ENCODE peak calls at places on chromosome 19, in seven cellular contexts. One of them, this sample, is unnamed. For H4K20me1, the result is how much of the 10 kb centered on the place peaks cover.

GRCh38 chr19:34844254-34844653 is 71.2 kb upstream of the ZNF599 start:
- DNase-seq in DND-41: no peak
- DNase-seq in H9: no peak
- DNase-seq in HCT116: no peak
- DNase-seq in SK-N-SH: no peak
- DNase-seq in IMR-90: no peak
- DNase-seq in fibroblast of lung: no peak
- DNase-seq in this sample: no peak

GRCh38 chr19:34994643-34995471 is 5.3 kb upstream of the GRAMD1A start:
- DNase-seq in DND-41: no peak
- DNase-seq in H9: no peak
- DNase-seq in HCT116: no peak
- DNase-seq in SK-N-SH: no peak
- DNase-seq in IMR-90: no peak
- DNase-seq in fibroblast of lung: no peak
- DNase-seq in this sample: no peak

GRCh38 chr19:1252818-1253513 is 4.6 kb downstream of the MIDN start:
- DNase-seq in DND-41: peak
- DNase-seq in H9: no peak
- DNase-seq in HCT116: no peak
- DNase-seq in SK-N-SH: peak
- DNase-seq in IMR-90: peak
- DNase-seq in fibroblast of lung: peak
- DNase-seq in this sample: peak

GRCh38 chr19:35755550-35756371 is 1.1 kb downstream of the HSPB6 start:
- DNase-seq in DND-41: no peak
- DNase-seq in H9: peak
- DNase-seq in HCT116: no peak
- DNase-seq in SK-N-SH: no peak
- DNase-seq in IMR-90: peak
- DNase-seq in fibroblast of lung: no peak
- DNase-seq in this sample: no peak

GRCh38 chr19:33175156-33175782 is 18.9 kb upstream of the LRP3 start:
- DNase-seq in DND-41: no peak
- DNase-seq in H9: no peak
- DNase-seq in HCT116: no peak
- DNase-seq in SK-N-SH: no peak
- DNase-seq in IMR-90: no peak
- DNase-seq in fibroblast of lung: no peak
- DNase-seq in this sample: no peak

GRCh38 chr19:45455707-45456499 is 11.9 kb upstream of the FOSB start:
- DNase-seq in DND-41: no peak
- DNase-seq in H9: peak
- DNase-seq in HCT116: peak
- DNase-seq in SK-N-SH: peak
- DNase-seq in IMR-90: peak
- DNase-seq in fibroblast of lung: peak
- DNase-seq in this sample: no peak

GRCh38 chr19:1169921-1170885 is 3.9 kb downstream of the SBNO2 start:
- DNase-seq in DND-41: no peak
- DNase-seq in H9: no peak
- DNase-seq in HCT116: no peak
- DNase-seq in SK-N-SH: peak
- DNase-seq in IMR-90: peak
- DNase-seq in fibroblast of lung: peak
- DNase-seq in this sample: no peak

GRCh38 chr19:41951686-41952172 is 7.4 kb downstream of the RABAC1 start:
- DNase-seq in DND-41: peak
- DNase-seq in H9: peak
- DNase-seq in HCT116: peak
- DNase-seq in SK-N-SH: peak
- DNase-seq in IMR-90: peak
- DNase-seq in fibroblast of lung: peak
- DNase-seq in this sample: peak

GRCh38 chr19:46271488-46272197 is 25.2 kb upstream of the HIF3A start:
- DNase-seq in DND-41: no peak
- DNase-seq in H9: no peak
- DNase-seq in HCT116: no peak
- DNase-seq in SK-N-SH: no peak
- DNase-seq in IMR-90: peak
- DNase-seq in fibroblast of lung: peak
- DNase-seq in this sample: no peak

GRCh38 chr19:27794444-27795042 is 1418.4 kb downstream of the UQCRFS1 start:
- DNase-seq in DND-41: peak
- DNase-seq in H9: peak
- DNase-seq in HCT116: no peak
- DNase-seq in SK-N-SH: no peak
- DNase-seq in IMR-90: peak
- DNase-seq in fibroblast of lung: peak
- DNase-seq in this sample: peak

GRCh38 chr19:13425151-13425550 is 81.1 kb downstream of the CACNA1A start:
- DNase-seq in DND-41: no peak
- DNase-seq in H9: no peak
- DNase-seq in HCT116: no peak
- DNase-seq in SK-N-SH: no peak
- DNase-seq in IMR-90: no peak
- DNase-seq in fibroblast of lung: no peak
- DNase-seq in this sample: no peak

GRCh38 chr19:50553134-50553703 is 15.0 kb downstream of the LRRC4B start:
- DNase-seq in DND-41: no peak
- DNase-seq in H9: no peak
- DNase-seq in HCT116: no peak
- DNase-seq in SK-N-SH: no peak
- DNase-seq in IMR-90: no peak
- DNase-seq in fibroblast of lung: no peak
- DNase-seq in this sample: no peak

GRCh38 chr19:49968279-49968922 is 7.4 kb upstream of the SIGLEC11 start:
- DNase-seq in DND-41: no peak
- DNase-seq in H9: no peak
- DNase-seq in HCT116: no peak
- DNase-seq in SK-N-SH: no peak
- DNase-seq in IMR-90: no peak
- DNase-seq in fibroblast of lung: no peak
- DNase-seq in this sample: no peak

GRCh38 chr19:40433391-40434216 is 7.8 kb upstream of the SERTAD1 start:
- DNase-seq in DND-41: peak
- DNase-seq in H9: peak
- DNase-seq in HCT116: no peak
- DNase-seq in SK-N-SH: peak
- DNase-seq in IMR-90: peak
- DNase-seq in fibroblast of lung: peak
- DNase-seq in this sample: peak

GRCh38 chr19:35702223-35703012 is 1.9 kb upstream of the ZBTB32 start:
- DNase-seq in DND-41: peak
- DNase-seq in H9: peak
- DNase-seq in HCT116: peak
- DNase-seq in SK-N-SH: peak
- DNase-seq in IMR-90: peak
- DNase-seq in fibroblast of lung: peak
- DNase-seq in this sample: peak

GRCh38 chr19:3984908-3985642 is at the start of gene EEF2:
- DNase-seq in DND-41: peak
- DNase-seq in H9: peak
- DNase-seq in HCT116: peak
- DNase-seq in SK-N-SH: peak
- DNase-seq in IMR-90: peak
- DNase-seq in fibroblast of lung: peak
- DNase-seq in this sample: peak

GRCh38 chr19:6476896-6477431 is 4.6 kb downstream of the DENND1C start:
- DNase-seq in DND-41: no peak
- DNase-seq in H9: no peak
- DNase-seq in HCT116: no peak
- DNase-seq in SK-N-SH: no peak
- DNase-seq in IMR-90: no peak
- DNase-seq in fibroblast of lung: no peak
- DNase-seq in this sample: no peak
- H2AFZ ChIP-seq in DND-41: no peak
- H2AFZ ChIP-seq in H9: no peak
- H2AFZ ChIP-seq in HCT116: no peak
- H2AFZ ChIP-seq in SK-N-SH: no peak
- H2AFZ ChIP-seq in IMR-90: peak
- H2AFZ ChIP-seq in fibroblast of lung: no peak
- H2AFZ ChIP-seq in this sample: no peak

GRCh38 chr19:18665771-18666202 is 17.7 kb upstream of the CRTC1 start:
- DNase-seq in DND-41: no peak
- DNase-seq in H9: no peak
- DNase-seq in HCT116: no peak
- DNase-seq in SK-N-SH: no peak
- DNase-seq in IMR-90: no peak
- DNase-seq in fibroblast of lung: no peak
- DNase-seq in this sample: peak

GRCh38 chr19:18667531-18668251 is 15.8 kb upstream of the CRTC1 start:
- DNase-seq in DND-41: no peak
- DNase-seq in H9: no peak
- DNase-seq in HCT116: no peak
- DNase-seq in SK-N-SH: no peak
- DNase-seq in IMR-90: no peak
- DNase-seq in fibroblast of lung: no peak
- DNase-seq in this sample: no peak

GRCh38 chr19:18666784-18667183 is 16.7 kb upstream of the CRTC1 start:
- DNase-seq in DND-41: no peak
- DNase-seq in H9: no peak
- DNase-seq in HCT116: no peak
- DNase-seq in SK-N-SH: no peak
- DNase-seq in IMR-90: no peak
- DNase-seq in fibroblast of lung: no peak
- DNase-seq in this sample: no peak

GRCh38 chr19:18668252-18668631 is 15.2 kb upstream of the CRTC1 start:
- DNase-seq in DND-41: no peak
- DNase-seq in H9: no peak
- DNase-seq in HCT116: no peak
- DNase-seq in SK-N-SH: no peak
- DNase-seq in IMR-90: no peak
- DNase-seq in fibroblast of lung: no peak
- DNase-seq in this sample: no peak

GRCh38 chr19:18666304-18666703 is 17.2 kb upstream of the CRTC1 start:
- DNase-seq in DND-41: no peak
- DNase-seq in H9: no peak
- DNase-seq in HCT116: no peak
- DNase-seq in SK-N-SH: no peak
- DNase-seq in IMR-90: no peak
- DNase-seq in fibroblast of lung: no peak
- DNase-seq in this sample: no peak
- H3K9ac ChIP-seq in DND-41: no peak
- H3K9ac ChIP-seq in H9: no peak
- H3K9ac ChIP-seq in HCT116: no peak
- H3K9ac ChIP-seq in SK-N-SH: no peak
- H3K9ac ChIP-seq in IMR-90: no peak
- H3K9ac ChIP-seq in fibroblast of lung: no peak
- H3K9ac ChIP-seq in this sample: peak

GRCh38 chr19:31553112-31553843 is 204.0 kb upstream of the TSHZ3 start:
- DNase-seq in DND-41: peak
- DNase-seq in H9: no peak
- DNase-seq in HCT116: no peak
- DNase-seq in SK-N-SH: peak
- DNase-seq in IMR-90: no peak
- DNase-seq in fibroblast of lung: no peak
- DNase-seq in this sample: no peak

GRCh38 chr19:31545766-31546165 is 196.5 kb upstream of the TSHZ3 start:
- DNase-seq in DND-41: no peak
- DNase-seq in H9: no peak
- DNase-seq in HCT116: no peak
- DNase-seq in SK-N-SH: no peak
- DNase-seq in IMR-90: no peak
- DNase-seq in fibroblast of lung: no peak
- DNase-seq in this sample: no peak

GRCh38 chr19:31546561-31546960 is 197.3 kb upstream of the TSHZ3 start:
- DNase-seq in DND-41: no peak
- DNase-seq in H9: no peak
- DNase-seq in HCT116: no peak
- DNase-seq in SK-N-SH: no peak
- DNase-seq in IMR-90: no peak
- DNase-seq in fibroblast of lung: no peak
- DNase-seq in this sample: no peak

GRCh38 chr19:31553844-31554215 is 204.6 kb upstream of the TSHZ3 start:
- DNase-seq in DND-41: no peak
- DNase-seq in H9: no peak
- DNase-seq in HCT116: no peak
- DNase-seq in SK-N-SH: no peak
- DNase-seq in IMR-90: no peak
- DNase-seq in fibroblast of lung: no peak
- DNase-seq in this sample: no peak

GRCh38 chr19:31548941-31549340 is 199.7 kb upstream of the TSHZ3 start:
- DNase-seq in DND-41: peak
- DNase-seq in H9: peak
- DNase-seq in HCT116: no peak
- DNase-seq in SK-N-SH: no peak
- DNase-seq in IMR-90: peak
- DNase-seq in fibroblast of lung: peak
- DNase-seq in this sample: peak
- H4K20me1 ChIP-seq in DND-41: under half
- H4K20me1 ChIP-seq in H9: under half
- H4K20me1 ChIP-seq in HCT116: under half
- H4K20me1 ChIP-seq in SK-N-SH: under half
- H4K20me1 ChIP-seq in IMR-90: under half
- H4K20me1 ChIP-seq in fibroblast of lung: under half
- H4K20me1 ChIP-seq in this sample: under half

GRCh38 chr19:19464339-19465098 is 50.8 kb downstream of the TSSK6 start:
- DNase-seq in DND-41: no peak
- DNase-seq in H9: no peak
- DNase-seq in HCT116: no peak
- DNase-seq in SK-N-SH: no peak
- DNase-seq in IMR-90: peak
- DNase-seq in fibroblast of lung: peak
- DNase-seq in this sample: no peak
- H2AFZ ChIP-seq in DND-41: no peak
- H2AFZ ChIP-seq in H9: no peak
- H2AFZ ChIP-seq in HCT116: no peak
- H2AFZ ChIP-seq in SK-N-SH: no peak
- H2AFZ ChIP-seq in IMR-90: no peak
- H2AFZ ChIP-seq in fibroblast of lung: no peak
- H2AFZ ChIP-seq in this sample: no peak

This sample was measured in Karpas-422.